ENCODE peak calls at places on chromosomes 12 and 14, in four cellular contexts. One of them, this sample, is unnamed.

GRCh38 chr14:89719371-89720075 is 235.0 kb downstream of the EFCAB11 start:
- DNase-seq in SJSA1: peak; percentile 6
- DNase-seq in fibroblast of pulmonary artery: no peak
- DNase-seq in fibroblast of the aortic adventitia: no peak
- DNase-seq in this sample: no peak

GRCh38 chr12:118312578-118312977 is 60.1 kb downstream of the TAOK3 start:
- DNase-seq in SJSA1: no peak
- DNase-seq in fibroblast of pulmonary artery: no peak
- DNase-seq in fibroblast of the aortic adventitia: no peak
- DNase-seq in this sample: no peak

GRCh38 chr12:79933580-79934264 is 1.2 kb downstream of the PPP1R12A start:
- DNase-seq in SJSA1: no peak
- DNase-seq in fibroblast of pulmonary artery: peak; percentile 25
- DNase-seq in fibroblast of the aortic adventitia: peak; percentile 30
- DNase-seq in this sample: peak; percentile 33

GRCh38 chr12:95286713-95287112 is 69.1 kb downstream of the VEZT start:
- DNase-seq in SJSA1: no peak
- DNase-seq in fibroblast of pulmonary artery: no peak
- DNase-seq in fibroblast of the aortic adventitia: no peak
- DNase-seq in this sample: no peak

GRCh38 chr12:120474092-120474960 is 4.8 kb upstream of the SRSF9 start:
- DNase-seq in SJSA1: no peak
- DNase-seq in fibroblast of pulmonary artery: peak; percentile 65
- DNase-seq in fibroblast of the aortic adventitia: peak; percentile 46
- DNase-seq in this sample: peak; percentile 42

GRCh38 chr12:63958876-63959275 is 114.4 kb downstream of the SRGAP1 start:
- DNase-seq in SJSA1: no peak
- DNase-seq in fibroblast of pulmonary artery: no peak
- DNase-seq in fibroblast of the aortic adventitia: no peak
- DNase-seq in this sample: no peak

GRCh38 chr12:123267991-123268843 is 3.4 kb downstream of the CDK2AP1 start:
- DNase-seq in SJSA1: no peak
- DNase-seq in fibroblast of pulmonary artery: no peak
- DNase-seq in fibroblast of the aortic adventitia: no peak
- DNase-seq in this sample: no peak

GRCh38 chr14:99009875-99010274 is 262.1 kb downstream of the BCL11B start:
- DNase-seq in SJSA1: no peak
- DNase-seq in fibroblast of pulmonary artery: no peak
- DNase-seq in fibroblast of the aortic adventitia: no peak
- DNase-seq in this sample: no peak

GRCh38 chr12:91394903-91395302 is 212.3 kb upstream of the DCN start:
- DNase-seq in SJSA1: no peak
- DNase-seq in fibroblast of pulmonary artery: no peak
- DNase-seq in fibroblast of the aortic adventitia: no peak
- DNase-seq in this sample: no peak

GRCh38 chr14:23347406-23348296 is 5.0 kb downstream of the SLC22A17 start:
- DNase-seq in SJSA1: no peak
- DNase-seq in fibroblast of pulmonary artery: no peak
- DNase-seq in fibroblast of the aortic adventitia: no peak
- DNase-seq in this sample: no peak

GRCh38 chr14:59679872-59680271 is 103.3 kb upstream of the CCDC175 start:
- DNase-seq in SJSA1: no peak
- DNase-seq in fibroblast of pulmonary artery: peak; percentile 33
- DNase-seq in fibroblast of the aortic adventitia: peak; percentile 44
- DNase-seq in this sample: peak; percentile 20

GRCh38 chr14:33950320-33951182 is at the start of gene EGLN3:
- DNase-seq in SJSA1: peak; percentile 83
- DNase-seq in fibroblast of pulmonary artery: peak; percentile 71
- DNase-seq in fibroblast of the aortic adventitia: peak; percentile 48
- DNase-seq in this sample: no peak

GRCh38 chr14:30999038-30999773 is 26.2 kb upstream of the AP4S1 start:
- DNase-seq in SJSA1: no peak
- DNase-seq in fibroblast of pulmonary artery: no peak
- DNase-seq in fibroblast of the aortic adventitia: no peak
- DNase-seq in this sample: no peak

GRCh38 chr14:30996892-30997659 is 28.4 kb upstream of the AP4S1 start:
- DNase-seq in SJSA1: no peak
- DNase-seq in fibroblast of pulmonary artery: no peak
- DNase-seq in fibroblast of the aortic adventitia: no peak
- DNase-seq in this sample: peak; percentile 21

GRCh38 chr14:31001339-31001658 is 24.1 kb upstream of the AP4S1 start:
- DNase-seq in SJSA1: no peak
- DNase-seq in fibroblast of pulmonary artery: no peak
- DNase-seq in fibroblast of the aortic adventitia: no peak
- DNase-seq in this sample: no peak

GRCh38 chr14:30998100-30998706 is 27.2 kb upstream of the AP4S1 start:
- DNase-seq in SJSA1: no peak
- DNase-seq in fibroblast of pulmonary artery: no peak
- DNase-seq in fibroblast of the aortic adventitia: no peak
- DNase-seq in this sample: no peak

DNA sequence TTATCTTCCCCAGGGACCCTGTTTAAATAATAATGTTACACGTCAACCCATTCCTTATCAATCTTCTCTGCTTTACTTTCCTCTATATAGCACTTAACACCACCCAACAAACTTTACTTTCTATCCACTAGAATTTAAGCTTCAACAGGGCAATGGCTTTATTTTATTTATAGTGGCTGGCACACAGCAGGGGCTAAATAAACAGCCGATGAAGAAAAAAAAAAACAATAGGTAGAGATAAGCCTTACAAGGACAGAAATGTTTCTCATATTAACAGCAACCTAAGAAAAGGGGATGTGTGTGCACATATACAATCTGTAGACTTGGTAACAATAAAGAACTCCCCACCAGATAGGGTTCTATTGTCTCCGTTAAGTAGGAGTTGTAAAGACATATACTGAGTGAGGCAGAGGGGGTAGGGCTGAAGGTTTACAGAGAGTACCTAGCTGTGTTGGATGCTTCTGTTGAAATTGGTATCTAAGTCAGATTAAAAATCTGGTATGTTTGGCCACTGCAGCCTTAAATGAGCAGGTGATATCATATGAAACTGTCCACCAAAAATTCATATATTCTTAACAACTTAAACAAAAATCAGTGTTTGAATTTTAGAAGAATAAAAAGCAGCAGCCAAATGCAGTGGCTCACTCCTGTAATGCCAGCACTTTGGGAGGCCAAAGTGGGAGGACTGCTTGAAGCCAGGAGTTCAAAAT is 24.7 kb upstream of the AP4S1 start:
- DNase-seq in SJSA1: no peak
- DNase-seq in fibroblast of pulmonary artery: peak; percentile 58
- DNase-seq in fibroblast of the aortic adventitia: peak; percentile 13
- DNase-seq in this sample: no peak
- H3K4me3 ChIP-seq in SJSA1: no peak overlapping the region
- H3K4me3 ChIP-seq in fibroblast of pulmonary artery: no peak overlapping the region
- H3K4me3 ChIP-seq in fibroblast of the aortic adventitia: no peak overlapping the region
- H3K4me3 ChIP-seq in this sample: no peak overlapping the region

GRCh38 chr12:132494294-132495164 is 4.6 kb downstream of the FBRSL1 start:
- DNase-seq in SJSA1: no peak
- DNase-seq in fibroblast of pulmonary artery: no peak
- DNase-seq in fibroblast of the aortic adventitia: no peak
- DNase-seq in this sample: no peak
- H3K4me3 ChIP-seq in SJSA1: no peak overlapping the region
- H3K4me3 ChIP-seq in fibroblast of pulmonary artery: no peak overlapping the region
- H3K4me3 ChIP-seq in fibroblast of the aortic adventitia: no peak overlapping the region
- H3K4me3 ChIP-seq in this sample: no peak overlapping the region

DNA sequence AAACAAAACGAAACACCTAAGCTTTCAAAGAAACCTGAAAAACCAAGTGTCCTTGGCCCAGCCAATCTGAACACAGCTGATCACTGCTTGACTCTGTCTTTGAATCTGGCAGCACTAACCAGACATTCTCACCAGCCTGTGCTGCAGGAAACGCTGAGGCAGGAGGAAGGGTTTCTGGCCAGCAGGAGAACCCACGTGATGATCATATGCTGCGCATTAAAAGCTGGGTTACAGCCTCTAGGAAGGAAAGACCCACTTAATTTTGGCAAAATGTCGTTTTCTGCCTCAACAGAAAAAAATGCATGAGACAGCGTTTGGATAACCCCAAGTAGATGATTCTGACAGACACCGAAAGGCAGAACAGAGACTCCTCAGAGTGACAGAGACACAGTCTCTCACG is 9.8 kb downstream of the APPL2 start:
- DNase-seq in SJSA1: peak; percentile 100
- DNase-seq in fibroblast of pulmonary artery: peak; percentile 90
- DNase-seq in fibroblast of the aortic adventitia: peak; percentile 96
- DNase-seq in this sample: peak; percentile 70
- H3K4me3 ChIP-seq in SJSA1: no peak overlapping the region
- H3K4me3 ChIP-seq in fibroblast of pulmonary artery: peak overlapping the region; percentile 19
- H3K4me3 ChIP-seq in fibroblast of the aortic adventitia: peak overlapping the region; percentile 22
- H3K4me3 ChIP-seq in this sample: no peak overlapping the region

GRCh38 chr14:103519837-103520212 is 2.8 kb downstream of the CKB start:
- DNase-seq in SJSA1: no peak
- DNase-seq in fibroblast of pulmonary artery: no peak
- DNase-seq in fibroblast of the aortic adventitia: no peak
- DNase-seq in this sample: no peak

GRCh38 chr14:103520657-103521437 is 1.8 kb downstream of the CKB start:
- DNase-seq in SJSA1: peak; percentile 82
- DNase-seq in fibroblast of pulmonary artery: peak; percentile 52
- DNase-seq in fibroblast of the aortic adventitia: peak; percentile 41
- DNase-seq in this sample: peak; percentile 91

GRCh38 chr14:103521438-103521961 is 1.1 kb downstream of the CKB start:
- DNase-seq in SJSA1: no peak
- DNase-seq in fibroblast of pulmonary artery: no peak
- DNase-seq in fibroblast of the aortic adventitia: no peak
- DNase-seq in this sample: peak; percentile 51

GRCh38 chr14:103519043-103519836 is 3.4 kb downstream of the CKB start:
- DNase-seq in SJSA1: no peak
- DNase-seq in fibroblast of pulmonary artery: peak; percentile 33
- DNase-seq in fibroblast of the aortic adventitia: peak; percentile 58
- DNase-seq in this sample: no peak

GRCh38 chr14:103520269-103520656 is 2.4 kb downstream of the CKB start:
- DNase-seq in SJSA1: no peak
- DNase-seq in fibroblast of pulmonary artery: no peak
- DNase-seq in fibroblast of the aortic adventitia: no peak
- DNase-seq in this sample: no peak
- H3K4me3 ChIP-seq in SJSA1: no peak overlapping the region
- H3K4me3 ChIP-seq in fibroblast of pulmonary artery: no peak overlapping the region
- H3K4me3 ChIP-seq in fibroblast of the aortic adventitia: no peak overlapping the region
- H3K4me3 ChIP-seq in this sample: peak overlapping the region; percentile 83

GRCh38 chr12:12616512-12617275 is 5.0 kb downstream of the CREBL2 start:
- DNase-seq in SJSA1: no peak
- DNase-seq in fibroblast of pulmonary artery: peak; percentile 5
- DNase-seq in fibroblast of the aortic adventitia: no peak
- DNase-seq in this sample: no peak

GRCh38 chr12:12611512-12612306 is at the start of gene CREBL2:
- DNase-seq in SJSA1: peak; percentile 90
- DNase-seq in fibroblast of pulmonary artery: peak; percentile 99
- DNase-seq in fibroblast of the aortic adventitia: peak; percentile 98
- DNase-seq in this sample: peak; percentile 97

GRCh38 chr12:12612403-12612802 is 727 bp downstream of the CREBL2 start:
- DNase-seq in SJSA1: no peak
- DNase-seq in fibroblast of pulmonary artery: peak; percentile 88
- DNase-seq in fibroblast of the aortic adventitia: peak; percentile 71
- DNase-seq in this sample: peak; percentile 78

GRCh38 chr12:12613334-12613733 is 1.7 kb downstream of the CREBL2 start:
- DNase-seq in SJSA1: no peak
- DNase-seq in fibroblast of pulmonary artery: no peak
- DNase-seq in fibroblast of the aortic adventitia: peak; percentile 7
- DNase-seq in this sample: no peak

DNA sequence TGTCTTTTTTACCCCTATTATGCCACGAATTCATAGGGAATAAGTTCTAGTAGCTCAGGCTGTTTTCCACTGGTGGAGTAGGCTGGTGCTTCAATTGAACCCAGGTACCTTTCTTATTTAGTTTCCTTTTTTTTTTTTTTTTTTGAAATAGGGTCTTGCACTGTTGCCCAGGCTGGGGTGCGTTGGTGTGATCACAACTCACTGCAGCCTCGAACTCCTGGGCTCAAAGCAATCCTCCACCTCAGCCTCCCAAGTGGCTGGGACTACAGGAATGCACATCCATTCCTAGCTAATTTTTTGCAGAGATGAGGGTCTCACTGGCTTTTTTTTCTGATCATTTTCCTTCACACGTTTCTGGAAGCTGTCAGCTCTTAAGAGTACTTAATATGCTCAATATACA is 2.7 kb downstream of the CREBL2 start:
- DNase-seq in SJSA1: no peak
- DNase-seq in fibroblast of pulmonary artery: no peak
- DNase-seq in fibroblast of the aortic adventitia: no peak
- DNase-seq in this sample: no peak
- H3K4me3 ChIP-seq in SJSA1: no peak overlapping the region
- H3K4me3 ChIP-seq in fibroblast of pulmonary artery: no peak overlapping the region
- H3K4me3 ChIP-seq in fibroblast of the aortic adventitia: no peak overlapping the region
- H3K4me3 ChIP-seq in this sample: no peak overlapping the region

GRCh38 chr12:14767617-14768016 is 35.7 kb downstream of the WBP11 start:
- DNase-seq in SJSA1: no peak
- DNase-seq in fibroblast of pulmonary artery: no peak
- DNase-seq in fibroblast of the aortic adventitia: no peak
- DNase-seq in this sample: no peak
- H3K4me3 ChIP-seq in SJSA1: no peak overlapping the region
- H3K4me3 ChIP-seq in fibroblast of pulmonary artery: no peak overlapping the region
- H3K4me3 ChIP-seq in fibroblast of the aortic adventitia: no peak overlapping the region
- H3K4me3 ChIP-seq in this sample: no peak overlapping the region

GRCh38 chr12:6542209-6543009 is 8.1 kb downstream of the GAPDH start:
- DNase-seq in SJSA1: no peak
- DNase-seq in fibroblast of pulmonary artery: no peak
- DNase-seq in fibroblast of the aortic adventitia: no peak
- DNase-seq in this sample: no peak

GRCh38 chr12:6539276-6540134 is 5.2 kb downstream of the GAPDH start:
- DNase-seq in SJSA1: no peak
- DNase-seq in fibroblast of pulmonary artery: no peak
- DNase-seq in fibroblast of the aortic adventitia: peak; percentile 27
- DNase-seq in this sample: no peak

GRCh38 chr12:6541371-6542165 is 7.3 kb downstream of the GAPDH start:
- DNase-seq in SJSA1: no peak
- DNase-seq in fibroblast of pulmonary artery: no peak
- DNase-seq in fibroblast of the aortic adventitia: no peak
- DNase-seq in this sample: no peak

GRCh38 chr12:6538420-6539275 is 4.3 kb downstream of the GAPDH start:
- DNase-seq in SJSA1: no peak
- DNase-seq in fibroblast of pulmonary artery: no peak
- DNase-seq in fibroblast of the aortic adventitia: peak; percentile 59
- DNase-seq in this sample: peak; percentile 47

DNA sequence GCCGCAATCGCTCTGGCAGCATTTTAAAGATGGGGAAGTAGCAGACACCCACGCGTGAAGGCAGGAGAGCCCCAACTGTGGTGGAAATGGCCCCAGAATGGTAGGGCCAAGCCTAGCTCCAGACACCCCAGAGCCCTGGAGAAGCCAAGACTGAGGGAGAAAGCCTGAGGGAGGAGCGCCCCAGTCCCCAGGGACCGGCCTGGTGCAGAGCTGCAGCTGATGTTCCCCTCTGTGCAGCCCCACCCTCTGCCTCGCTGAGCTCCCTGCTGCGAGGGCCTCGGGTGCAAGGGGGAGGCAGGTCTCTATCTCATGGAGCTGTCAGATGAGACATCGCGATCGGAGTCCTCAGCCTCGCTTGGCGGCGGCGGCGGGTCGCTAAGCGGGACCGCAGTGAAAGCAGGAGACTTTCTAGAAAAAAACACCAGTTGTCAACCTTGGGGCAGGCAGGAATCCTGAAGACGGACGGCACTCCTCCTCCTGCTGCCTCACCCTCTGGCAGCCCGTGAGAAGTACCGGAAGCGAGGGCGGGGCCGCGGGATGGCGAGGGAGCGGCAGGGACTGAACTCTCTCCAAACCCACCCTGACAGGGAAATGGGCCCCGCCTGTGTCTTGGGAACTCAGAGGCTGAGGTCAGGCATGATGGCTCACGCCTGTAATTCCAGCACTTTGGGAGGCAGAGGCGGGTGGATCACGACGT is 6.0 kb downstream of the GAPDH start:
- DNase-seq in SJSA1: peak; percentile 97
- DNase-seq in fibroblast of pulmonary artery: peak; percentile 95
- DNase-seq in fibroblast of the aortic adventitia: peak; percentile 95
- DNase-seq in this sample: peak; percentile 94
- H3K4me3 ChIP-seq in SJSA1: no peak overlapping the region
- H3K4me3 ChIP-seq in fibroblast of pulmonary artery: no peak overlapping the region
- H3K4me3 ChIP-seq in fibroblast of the aortic adventitia: peak overlapping the region; percentile 9
- H3K4me3 ChIP-seq in this sample: peak overlapping the region; percentile 34

GRCh38 chr14:50797250-50798047 is 33.5 kb downstream of the NIN start:
- DNase-seq in SJSA1: no peak
- DNase-seq in fibroblast of pulmonary artery: no peak
- DNase-seq in fibroblast of the aortic adventitia: no peak
- DNase-seq in this sample: no peak
- H3K4me3 ChIP-seq in SJSA1: no peak overlapping the region
- H3K4me3 ChIP-seq in fibroblast of pulmonary artery: no peak overlapping the region
- H3K4me3 ChIP-seq in fibroblast of the aortic adventitia: no peak overlapping the region
- H3K4me3 ChIP-seq in this sample: no peak overlapping the region

This sample was measured in A673.